ENCODE peak calls at places on chromosomes 2 and 18, in four cellular contexts. Q is HepG2, C is GM12878, U is K562. P is an unnamed sample.

GRCh38 chr2:97675714-97676113 is 6.2 kb downstream of the C2orf92 start:
- DNase-seq in Q (no peak), C (no peak), U (no peak), P (no peak)

GRCh38 chr2:240760576-240761246 is 59.3 kb downstream of the KIF1A start:
- DNase-seq in Q (peak; percentile 16), C (no peak), U (peak; percentile 22), P (no peak)

GRCh38 chr2:198296665-198297308 is 492.4 kb downstream of the PLCL1 start:
- DNase-seq in Q (peak; percentile 59), C (no peak), U (peak; percentile 60), P (peak; percentile 26)

GRCh38 chr2:210654091-210654490 is 97.7 kb downstream of the CPS1 start:
- DNase-seq in Q (no peak), C (no peak), U (no peak), P (no peak)

GRCh38 chr2:72024451-72025175 is 123.0 kb downstream of the CYP26B1 start:
- DNase-seq in Q (no peak), C (no peak), U (no peak), P (no peak)

GRCh38 chr18:58496231-58496630 is 132.7 kb downstream of the ALPK2 start:
- DNase-seq in Q (no peak), C (no peak), U (no peak), P (no peak)

GRCh38 chr18:75067996-75068645 is 140.8 kb downstream of the PTGR3 start:
- DNase-seq in Q (no peak), C (no peak), U (no peak), P (no peak)

GRCh38 chr2:109675666-109676345 is 61.6 kb downstream of the SOWAHC start:
- DNase-seq in Q (no peak), C (no peak), U (no peak), P (no peak)

GRCh38 chr2:206084468-206084869 is 1.5 kb downstream of the INO80D start:
- DNase-seq in Q (peak; percentile 85), C (no peak), U (peak; percentile 46), P (peak; percentile 61)

GRCh38 chr18:76491436-76491800 is 3.6 kb downstream of the ZNF516 start:
- DNase-seq in Q (peak; percentile 41), C (no peak), U (peak; percentile 46), P (peak; percentile 28)

GRCh38 chr2:12099374-12099773 is 352.9 kb downstream of the LPIN1 start:
- DNase-seq in Q (no peak), C (no peak), U (no peak), P (no peak)

GRCh38 chr2:150679456-150680120 is 192.1 kb upstream of the RND3 start:
- DNase-seq in Q (no peak), C (no peak), U (no peak), P (no peak)

GRCh38 chr18:56795381-56795780 is 144.2 kb downstream of the WDR7 start:
- DNase-seq in Q (no peak), C (no peak), U (no peak), P (no peak)

GRCh38 chr2:174035981-174036742 is 71.0 kb upstream of the SP3 start:
- DNase-seq in Q (no peak), C (no peak), U (peak; percentile 82), P (peak; percentile 41)

GRCh38 chr2:176536739-176537138 is 267.5 kb downstream of the MTX2 start:
- DNase-seq in Q (no peak), C (no peak), U (no peak), P (no peak)

DNA sequence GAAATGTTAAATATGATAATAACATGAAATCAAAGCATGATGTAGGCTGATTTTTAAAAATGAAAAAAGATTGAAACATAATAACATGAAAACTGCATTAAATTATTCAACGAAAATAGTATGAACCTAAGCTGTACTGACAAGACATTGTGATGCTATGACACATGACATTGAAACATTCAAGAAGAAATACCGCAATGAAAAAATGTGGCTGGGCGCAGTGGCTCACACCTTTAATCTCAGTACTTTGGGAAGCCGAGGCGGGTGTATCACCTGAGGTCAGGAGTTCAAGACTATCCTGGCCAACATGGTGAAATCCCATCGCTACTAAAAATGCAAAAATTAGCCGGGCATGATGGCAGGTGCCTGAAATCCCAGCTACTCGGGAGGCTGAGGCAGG is 14.6 kb downstream of the CXCR1 start:
- DNase-seq in Q (no peak), C (no peak), U (no peak), P (no peak)
- TF ChIP-seq JUNB in Q (no peak), C (no peak), U (no peak), P (no peak)

DNA sequence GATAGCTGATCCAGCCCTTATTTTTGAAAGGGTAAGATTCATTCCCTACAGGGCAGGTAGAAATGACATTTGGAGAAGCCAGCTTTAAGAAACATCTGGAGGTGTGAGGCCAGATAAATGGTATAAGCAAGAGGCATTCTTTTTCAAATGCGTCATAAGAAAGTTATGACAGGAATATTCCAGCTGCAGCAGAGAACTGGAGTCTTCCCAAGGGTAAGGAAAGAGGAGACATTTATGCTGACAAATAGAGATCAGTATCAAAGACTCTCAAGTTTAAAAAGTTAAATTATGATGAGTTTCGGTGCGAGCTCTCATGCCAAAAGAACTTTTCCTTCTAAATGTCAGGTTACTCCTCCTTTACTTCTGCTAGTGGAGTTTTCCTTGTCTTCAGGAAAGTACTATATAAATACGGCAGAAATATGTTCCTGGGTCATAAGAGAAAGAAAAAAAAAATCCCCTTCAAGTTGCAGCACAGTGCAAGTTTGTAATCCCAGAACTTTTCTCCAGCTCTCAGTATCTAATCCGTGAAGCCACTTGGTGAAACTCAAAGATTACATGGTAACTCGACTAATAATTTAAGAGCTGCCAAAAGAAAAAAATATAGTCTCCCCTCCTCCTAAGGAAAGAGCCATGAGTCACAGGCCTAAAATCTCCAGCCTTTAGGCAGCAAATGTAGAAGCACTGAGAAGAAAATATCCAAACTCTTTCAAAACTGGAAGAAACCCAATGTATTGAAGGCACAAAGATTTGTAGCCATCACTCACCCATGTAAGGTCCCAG is 428.1 kb downstream of the MEIS1 start:
- DNase-seq in Q (no peak), C (no peak), U (no peak), P (no peak)
- TF ChIP-seq CEBPB in Q (no peak), C (no peak), U (no peak), P (no peak)

DNA sequence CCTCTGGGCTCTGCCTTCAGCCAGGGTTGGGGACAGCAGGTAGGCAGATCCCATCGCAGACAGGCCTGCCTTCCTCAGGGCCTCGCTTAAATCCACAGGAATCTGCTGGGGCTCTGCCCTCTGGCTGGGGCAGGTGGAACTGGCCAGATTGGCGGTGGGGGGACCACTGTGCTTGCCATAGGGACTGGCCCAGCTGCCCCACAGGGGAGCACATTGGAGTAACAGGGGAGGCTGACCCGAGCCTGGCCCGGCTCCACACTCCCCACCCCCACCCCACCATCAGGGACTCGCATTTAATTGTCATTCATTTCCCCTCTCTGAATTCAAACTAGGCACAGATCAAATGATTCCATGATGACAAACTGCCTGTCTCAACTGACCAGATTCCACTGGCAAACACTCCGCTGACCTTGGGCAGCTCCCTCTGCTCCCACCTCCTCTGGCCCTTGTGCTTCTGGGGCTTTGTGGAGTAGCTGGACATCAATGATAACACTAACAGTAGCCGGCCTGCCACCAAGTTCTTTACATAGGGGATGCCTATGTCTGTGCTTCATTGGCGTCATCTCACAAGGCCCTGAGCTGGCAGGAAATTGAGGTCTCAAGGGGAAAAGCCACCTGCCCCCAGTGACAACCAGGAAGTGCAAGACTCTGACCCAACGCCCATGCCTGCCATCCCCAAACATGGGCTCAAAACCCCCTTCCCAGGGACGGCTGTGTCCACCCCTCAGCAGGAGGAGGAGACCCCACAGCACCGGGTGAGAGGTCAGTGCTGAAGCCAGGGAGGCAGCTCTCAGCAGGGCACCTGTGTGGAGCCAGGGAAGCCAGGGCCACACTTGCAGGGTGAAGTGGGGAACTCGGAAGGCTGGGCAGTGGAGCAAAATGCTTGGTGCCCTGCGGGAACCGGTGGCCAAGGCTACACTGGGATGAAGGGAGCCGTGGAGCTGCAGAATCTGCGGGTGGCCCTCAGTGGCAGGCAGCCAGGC is 2.1 kb upstream of the B3GNT7 start:
- DNase-seq in Q (peak; percentile 47), C (peak; percentile 67), U (no peak), P (peak; percentile 24)
- TF ChIP-seq JUNB in Q (no peak), C (no peak), U (no peak), P (no peak)

GRCh38 chr2:105252271-105252670 is 10.7 kb downstream of the GPR45 start:
- DNase-seq in Q (no peak), C (no peak), U (no peak), P (no peak)
- TF ChIP-seq CEBPB in Q (no peak), C (no peak), U (no peak), P (no peak)

GRCh38 chr18:4125246-4125938 is 329.7 kb downstream of the DLGAP1 start:
- DNase-seq in Q (no peak), C (no peak), U (no peak), P (no peak)
- TF ChIP-seq JUNB in Q (no peak), C (no peak), U (no peak), P (no peak)

GRCh38 chr2:100208375-100208774 is 66.0 kb upstream of the AFF3 start:
- DNase-seq in Q (no peak), C (no peak), U (no peak), P (no peak)
- TF ChIP-seq CEBPB in Q (no peak), C (no peak), U (no peak), P (no peak)

DNA sequence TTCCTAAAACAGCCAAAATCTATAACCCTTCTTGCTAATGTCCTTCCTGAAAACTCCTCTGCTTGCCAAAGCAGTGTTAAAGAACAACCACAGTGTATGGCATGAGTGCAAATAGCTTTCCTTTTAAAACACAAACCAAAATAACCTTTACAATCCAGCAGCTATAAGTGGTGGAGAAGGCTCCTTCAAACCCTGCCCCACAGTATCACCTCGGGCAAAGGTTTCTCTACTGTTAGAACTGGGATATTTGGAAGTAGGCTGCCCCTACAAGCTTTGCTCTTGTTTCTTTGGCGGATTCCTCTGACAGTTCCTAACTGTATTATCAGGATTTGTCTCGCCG is 214.9 kb downstream of the ZNF521 start:
- DNase-seq in Q (no peak), C (no peak), U (no peak), P (no peak)
- TF ChIP-seq JUNB in Q (no peak), C (no peak), U (no peak), P (no peak)

GRCh38 chr18:67104700-67105284 is 411.7 kb downstream of the DSEL start:
- DNase-seq in Q (peak; percentile 55), C (no peak), U (peak; percentile 4), P (peak; percentile 1)
- TF ChIP-seq CEBPB in Q (peak; percentile 50), C (no peak), U (no peak), P (no peak)

P was measured in A549.